ENCODE peak calls at places on chromosomes 2 and 18, in eight cellular contexts. E is endothelial cell, S is GM23338, A is pancreas, O is tibial artery, F is heart right ventricle, H is AG09319, Z is spleen. L is an unnamed sample.

GRCh38 chr2:65076345-65076710 is 20.1 kb downstream of the CEP68 start:
- DNase-seq in S (no peak), H (no peak), E (no peak), Z (no peak), O (no peak), A (no peak), F (no peak), L (no peak)

GRCh38 chr2:196335238-196335637 is 163.9 kb upstream of the STK17B start:
- DNase-seq in S (peak), H (peak), F (no peak), A (no peak), Z (no peak), E (no peak), O (no peak), L (no peak)

GRCh38 chr18:13220326-13220991 is 1.9 kb downstream of the LDLRAD4 start:
- DNase-seq in O (peak), F (peak), E (no peak), Z (no peak), A (no peak), H (no peak), S (no peak), L (no peak)

GRCh38 chr2:119491776-119492525 is 32.3 kb downstream of the SCTR start:
- DNase-seq in F (no peak), S (peak), Z (no peak), O (no peak), E (no peak), H (peak), A (peak), L (no peak)

GRCh38 chr2:2840101-2840531 is 509.0 kb upstream of the MYT1L start:
- DNase-seq in E (no peak), Z (peak), F (no peak), A (no peak), O (no peak), H (no peak), S (no peak), L (no peak)

GRCh38 chr2:233434666-233435375 is 80.5 kb downstream of the DGKD start:
- DNase-seq in A (no peak), H (no peak), F (no peak), S (no peak), Z (peak), E (no peak), O (peak), L (no peak)

GRCh38 chr2:101036562-101036961 is 34.5 kb downstream of the RPL31 start:
- DNase-seq in A (no peak), O (no peak), F (no peak), H (no peak), E (no peak), Z (no peak), S (peak), L (no peak)

GRCh38 chr18:42534313-42534712 is 579.3 kb downstream of the PIK3C3 start:
- DNase-seq in H (no peak), A (no peak), E (no peak), S (no peak), O (no peak), Z (no peak), F (no peak), L (peak)

GRCh38 chr2:647691-648231 is 29.4 kb downstream of the TMEM18 start:
- DNase-seq in H (no peak), Z (no peak), F (no peak), S (no peak), O (no peak), E (peak), A (no peak), L (no peak)

GRCh38 chr18:13145636-13146190 is 72.8 kb upstream of the LDLRAD4 start:
- DNase-seq in F (no peak), H (no peak), E (no peak), A (no peak), S (no peak), O (no peak), Z (no peak), L (no peak)

GRCh38 chr2:101776172-101777043 is 78.9 kb downstream of the MAP4K4 start:
- DNase-seq in F (no peak), Z (no peak), E (peak), S (peak), O (no peak), H (no peak), A (no peak), L (no peak)

GRCh38 chr2:24724111-24724775 is 68.9 kb downstream of the PTRHD1 start:
- DNase-seq in F (no peak), A (no peak), Z (no peak), E (no peak), S (no peak), O (no peak), H (no peak), L (no peak)

GRCh38 chr18:49971462-49971861 is 158.1 kb upstream of the ACAA2 start:
- DNase-seq in E (no peak), F (no peak), H (no peak), O (no peak), Z (no peak), A (no peak), S (no peak), L (no peak)
- TF ChIP-seq CTCF in E (no peak), F (no peak), H (no peak), O (no peak), Z (no peak), A (no peak), S (no peak), L (no peak)

DNA sequence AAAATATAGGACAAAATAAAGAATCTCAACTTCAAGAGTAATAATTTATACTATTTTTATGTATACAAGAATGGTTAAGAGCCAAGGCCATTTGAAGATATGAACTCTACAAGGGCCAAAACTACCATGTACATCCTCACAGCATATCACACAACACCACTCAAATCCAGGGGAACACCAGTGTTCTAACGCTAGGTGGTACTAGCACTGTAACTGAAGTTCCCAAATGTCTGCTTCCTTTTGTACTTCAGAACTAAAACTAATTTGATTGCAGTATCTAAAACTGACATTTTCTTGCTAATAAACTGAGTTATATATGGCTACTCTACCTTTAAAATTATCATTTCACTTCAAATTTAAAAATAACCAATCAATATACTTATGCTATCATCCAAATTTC is 47.0 kb downstream of the REV1 start:
- DNase-seq in O (no peak), H (no peak), Z (no peak), A (no peak), S (peak), F (no peak), E (no peak), L (no peak)
- TF ChIP-seq CTCF in O (peak), H (peak), Z (peak), A (no peak), S (peak), F (peak), E (no peak), L (peak)

DNA sequence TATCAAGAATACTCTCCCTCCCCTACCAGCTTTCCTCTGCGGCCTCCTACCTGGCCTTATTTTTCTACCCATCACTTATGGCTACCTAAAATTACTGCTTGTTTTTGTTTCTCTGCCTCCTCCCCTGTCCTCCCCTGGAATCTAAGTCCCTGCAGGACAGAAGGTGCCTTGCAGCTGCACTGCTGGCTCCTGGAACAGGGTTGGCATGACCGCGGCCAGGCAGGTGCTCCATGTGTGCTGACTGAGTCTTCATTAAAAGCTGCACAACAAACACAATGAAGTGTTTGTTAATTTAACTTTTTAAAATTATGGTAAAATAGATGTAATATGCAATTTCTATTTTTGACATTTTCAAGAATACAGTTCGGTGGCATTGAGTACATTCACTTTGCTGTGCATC is 171.9 kb upstream of the FHL2 start:
- DNase-seq in S (no peak), H (no peak), Z (no peak), A (no peak), F (no peak), O (no peak), E (no peak), L (no peak)
- TF ChIP-seq CTCF in S (no peak), H (no peak), Z (no peak), A (no peak), F (no peak), O (no peak), E (no peak), L (no peak)

DNA sequence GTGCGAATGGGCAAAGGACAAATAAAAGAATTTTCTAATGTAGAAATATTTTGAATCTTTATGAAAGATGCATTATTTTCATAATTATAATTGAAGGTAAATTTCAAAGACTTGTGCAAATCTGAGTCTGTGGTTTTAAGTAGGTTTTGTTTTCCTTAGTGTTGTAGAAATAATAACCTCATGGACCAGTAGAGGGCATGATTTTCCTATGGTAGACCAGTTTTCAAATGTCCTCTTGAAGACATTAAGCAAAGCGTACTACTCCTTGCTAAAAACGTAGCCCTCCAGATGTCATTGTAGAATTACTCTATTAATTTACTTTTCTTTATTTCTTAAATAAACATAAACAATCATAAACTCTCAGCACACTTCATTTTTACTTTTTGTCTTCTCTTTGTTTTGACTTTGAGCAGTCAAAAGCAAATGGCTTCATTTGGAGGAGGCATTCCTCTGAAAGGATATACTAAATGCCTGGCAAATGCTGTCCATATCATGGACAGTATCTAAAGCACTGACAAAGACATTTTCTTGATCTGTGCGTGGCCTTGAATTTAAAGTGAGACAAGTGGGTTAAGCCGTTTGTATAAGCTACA is 85.8 kb upstream of the FAM237A start:
- DNase-seq in A (no peak), Z (no peak), S (peak), F (no peak), O (no peak), E (peak), H (peak), L (no peak)
- TF ChIP-seq CTCF in A (no peak), Z (no peak), S (peak), F (peak), O (peak), E (peak), H (peak), L (peak)

DNA sequence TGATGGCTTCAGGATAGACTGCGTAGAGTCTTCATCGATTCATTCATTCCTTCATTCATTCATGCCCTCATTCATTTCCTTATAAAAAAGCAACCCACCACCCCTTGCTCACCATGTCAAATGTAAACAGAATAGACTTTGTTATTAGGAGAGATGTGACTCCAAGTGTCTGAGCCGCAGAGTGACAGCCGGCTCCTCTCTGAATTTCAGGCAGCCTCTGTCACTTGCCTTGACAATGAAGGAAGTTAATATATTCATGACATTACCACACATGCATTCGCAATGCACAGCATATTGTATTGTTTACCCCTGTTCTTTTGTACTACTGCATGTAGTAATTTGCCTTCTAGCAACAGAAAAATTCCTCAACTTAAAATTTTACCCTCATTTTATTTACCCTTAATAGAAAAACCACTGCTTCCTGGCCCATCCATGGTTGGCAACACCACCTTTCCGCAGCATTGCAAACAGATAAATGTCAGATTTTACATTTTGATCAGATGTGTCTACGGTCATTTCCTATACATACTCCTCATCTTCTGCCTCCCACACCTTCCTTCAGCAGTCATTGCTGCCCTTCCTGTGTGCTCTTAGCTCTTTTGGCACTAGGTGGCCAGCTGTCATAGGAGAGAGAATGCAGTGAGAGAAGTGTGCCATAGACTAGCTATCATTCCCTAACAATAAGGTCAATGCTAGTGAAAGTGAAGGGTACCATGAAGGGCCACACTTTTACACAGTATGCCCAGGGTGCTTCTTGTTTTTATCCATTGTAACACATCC is 1090.8 kb downstream of the BCL11A start:
- DNase-seq in A (no peak), F (no peak), H (no peak), E (no peak), Z (no peak), O (no peak), S (peak), L (no peak)
- TF ChIP-seq CTCF in A (no peak), F (peak), H (no peak), E (no peak), Z (no peak), O (no peak), S (peak), L (no peak)

GRCh38 chr2:46913471-46914381 is 1.9 kb downstream of the MCFD2 start:
- DNase-seq in S (peak), E (peak), O (peak), A (peak), Z (no peak), F (peak), H (no peak), L (no peak)
- TF ChIP-seq CTCF in S (peak), E (no peak), O (no peak), A (no peak), Z (no peak), F (no peak), H (no peak), L (peak)

DNA sequence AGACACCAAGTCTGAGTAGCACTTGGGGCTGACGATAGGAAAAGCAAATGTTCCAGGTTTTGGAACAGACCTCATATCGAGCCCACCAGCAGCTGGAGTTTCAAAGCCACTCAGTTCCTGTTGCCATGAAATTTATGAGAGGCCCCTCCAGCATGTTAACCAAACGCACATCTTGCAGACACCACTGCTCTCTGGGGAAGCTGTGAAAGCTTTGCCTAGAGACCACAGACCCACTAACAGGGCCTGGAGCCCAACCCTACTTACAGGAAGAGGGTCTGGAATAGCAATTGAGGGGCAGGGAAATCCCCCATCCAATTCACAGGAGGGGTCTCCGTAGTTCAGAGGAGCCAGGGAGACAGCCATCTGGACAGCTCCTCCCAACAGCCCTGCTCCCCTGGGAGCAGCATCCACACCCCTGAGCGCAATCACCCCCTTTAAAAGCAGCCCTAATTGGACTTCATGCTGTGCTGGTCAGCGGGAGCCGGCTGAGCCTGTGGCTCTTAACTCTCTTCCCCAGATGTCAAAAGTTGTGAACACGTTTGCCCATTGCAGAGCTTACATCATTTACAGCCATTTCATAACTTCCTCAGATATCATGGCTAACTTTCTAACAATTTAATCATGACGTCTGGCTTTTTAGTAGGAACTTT is 81.2 kb downstream of the TGFA start:
- DNase-seq in A (no peak), F (no peak), H (no peak), Z (no peak), S (no peak), E (no peak), O (no peak), L (no peak)
- TF ChIP-seq CTCF in A (no peak), F (no peak), H (no peak), Z (no peak), S (no peak), E (no peak), O (no peak), L (no peak)

DNA sequence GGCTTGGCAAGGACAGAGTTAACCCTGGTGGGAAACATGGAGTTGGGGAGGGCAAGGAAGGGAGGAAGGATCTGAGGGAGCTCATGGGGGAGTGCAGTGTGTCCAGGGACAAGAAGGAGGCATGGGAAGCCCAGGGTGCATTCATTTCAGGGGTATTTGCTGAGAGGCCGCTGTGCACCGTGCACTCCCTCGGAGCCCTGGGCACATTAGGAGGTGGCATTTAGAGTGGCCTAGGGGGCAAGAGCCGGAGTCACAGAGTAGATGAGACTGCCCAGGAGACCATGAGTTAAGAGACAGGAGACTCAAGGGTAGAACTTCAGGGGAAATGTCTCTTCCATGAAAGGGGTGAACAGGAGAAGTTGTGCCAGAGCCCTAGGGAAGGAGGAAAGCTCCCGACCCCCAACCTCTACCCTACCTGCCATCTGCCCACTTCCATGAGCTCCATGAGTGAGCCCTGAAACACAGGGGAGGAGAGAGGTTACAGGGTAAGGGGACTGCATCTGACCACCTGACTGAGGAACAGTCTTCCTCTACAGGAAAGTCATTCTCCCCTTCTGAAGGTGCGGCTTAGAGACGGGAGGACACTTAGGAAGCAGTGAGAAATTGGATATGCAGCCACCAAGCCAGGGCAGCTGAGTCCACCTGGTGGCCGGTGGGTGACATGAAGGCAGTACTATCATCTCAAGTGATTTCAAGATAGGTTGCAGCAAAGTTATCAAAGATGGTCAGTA is 58.5 kb upstream of the COPS8 start:
- DNase-seq in A (peak), Z (peak), H (peak), E (peak), F (peak), S (peak), O (peak), L (peak)
- TF ChIP-seq CTCF in A (peak), Z (peak), H (peak), E (peak), F (peak), S (peak), O (peak), L (peak)

GRCh38 chr2:72713857-72714256 is 112.0 kb downstream of the EXOC6B start:
- DNase-seq in A (no peak), H (no peak), F (no peak), E (no peak), O (no peak), S (peak), Z (no peak), L (no peak)
- TF ChIP-seq CTCF in A (no peak), H (no peak), F (peak), E (no peak), O (no peak), S (peak), Z (no peak), L (no peak)

L was measured in BE2C.